ENCODE peak calls at places on chromosomes 3 and 15, in six cellular contexts. N is lower lobe of right lung; Y is aorta; O is K562; L is naive thymus-derived CD8-positive, alpha-beta T cell; F is naive thymus-derived CD4-positive, alpha-beta T cell. W is an unnamed sample.

GRCh38 chr3:58048301-58048700 is 40.1 kb downstream of the FLNB start:
- ATAC-seq in L (no peak), N (peak), Y (no peak), O (no peak), F (no peak), W (no peak)

GRCh38 chr3:61601831-61602230 is 40.5 kb downstream of the PTPRG start:
- ATAC-seq in Y (no peak), O (no peak), L (no peak), N (peak), F (no peak), W (no peak)

GRCh38 chr3:128252083-128252482 is 98.8 kb downstream of the EEFSEC start:
- ATAC-seq in O (no peak), N (no peak), Y (no peak), L (no peak), F (no peak), W (no peak)

GRCh38 chr3:128053614-128054013 is 1.4 kb downstream of the SEC61A1 start:
- ATAC-seq in Y (no peak), L (no peak), N (no peak), O (peak), F (no peak), W (no peak)

GRCh38 chr15:52171386-52171785 is 19.8 kb downstream of the GNB5 start:
- ATAC-seq in Y (no peak), L (peak), N (no peak), O (peak), F (peak), W (no peak)

GRCh38 chr3:16987141-16987540 is 102.4 kb downstream of the PLCL2 start:
- ATAC-seq in Y (no peak), F (no peak), L (no peak), N (no peak), O (no peak), W (no peak)

GRCh38 chr15:41849204-41849603 is 10.6 kb downstream of the PLA2G4B start:
- ATAC-seq in L (no peak), N (no peak), F (no peak), Y (no peak), O (no peak), W (peak)

GRCh38 chr3:150114273-150114672 is 143.6 kb upstream of the PFN2 start:
- ATAC-seq in F (no peak), N (no peak), L (no peak), Y (no peak), O (no peak), W (no peak)

GRCh38 chr3:134777341-134777740 is 17.7 kb upstream of the EPHB1 start:
- ATAC-seq in N (no peak), O (no peak), F (no peak), Y (no peak), L (no peak), W (no peak)

GRCh38 chr15:35530698-35531097 is 15.3 kb downstream of the DPH6 start:
- ATAC-seq in O (no peak), N (no peak), Y (no peak), L (no peak), F (no peak), W (no peak)

GRCh38 chr3:111803123-111803593 is 55.9 kb upstream of the PHLDB2 start:
- ATAC-seq in L (no peak), N (peak), O (no peak), F (no peak), Y (peak), W (peak)

GRCh38 chr15:83106994-83107840 is at the start of gene TM6SF1:
- ATAC-seq in F (peak), Y (peak), L (peak), N (peak), O (peak), W (peak)

GRCh38 chr3:171309906-171310359 is 150.3 kb downstream of the TNIK start:
- ATAC-seq in F (no peak), Y (no peak), L (no peak), N (no peak), O (peak), W (peak)